ENCODE peak calls at places on chromosomes 3 and 15, in five cellular contexts. One of them, this sample, is unnamed.

GRCh38 chr15:50024183-50024795 is 94.7 kb downstream of the ATP8B4 start:
- DNase-seq in NCI-H510A: no peak
- DNase-seq in HCT116: no peak
- DNase-seq in pons: no peak
- DNase-seq in stimulated activated CD4-positive, alpha-beta T cell treated with anti-CD3 and anti-CD28 coated beads, Interleukin-12 subunit alpha, Interleukin-12 subunit beta, amount 100 ng/mL, for 48 hours: no peak
- DNase-seq in this sample: no peak

GRCh38 chr3:169699070-169699469 is 35.6 kb upstream of the MECOM start:
- DNase-seq in pons: no peak
- DNase-seq in HCT116: no peak
- DNase-seq in NCI-H510A: no peak
- DNase-seq in stimulated activated CD4-positive, alpha-beta T cell treated with anti-CD3 and anti-CD28 coated beads, Interleukin-12 subunit alpha, Interleukin-12 subunit beta, amount 100 ng/mL, for 48 hours: no peak
- DNase-seq in this sample: no peak

GRCh38 chr15:98684441-98684840 is 36.1 kb downstream of the IGF1R start:
- DNase-seq in NCI-H510A: no peak
- DNase-seq in HCT116: no peak
- DNase-seq in stimulated activated CD4-positive, alpha-beta T cell treated with anti-CD3 and anti-CD28 coated beads, Interleukin-12 subunit alpha, Interleukin-12 subunit beta, amount 100 ng/mL, for 48 hours: no peak
- DNase-seq in pons: no peak
- DNase-seq in this sample: no peak

GRCh38 chr15:48577495-48577894 is 68.0 kb downstream of the FBN1 start:
- DNase-seq in stimulated activated CD4-positive, alpha-beta T cell treated with anti-CD3 and anti-CD28 coated beads, Interleukin-12 subunit alpha, Interleukin-12 subunit beta, amount 100 ng/mL, for 48 hours: no peak
- DNase-seq in pons: no peak
- DNase-seq in NCI-H510A: no peak
- DNase-seq in HCT116: no peak
- DNase-seq in this sample: no peak

GRCh38 chr3:14761121-14761672 is 57.6 kb upstream of the FGD5 start:
- DNase-seq in stimulated activated CD4-positive, alpha-beta T cell treated with anti-CD3 and anti-CD28 coated beads, Interleukin-12 subunit alpha, Interleukin-12 subunit beta, amount 100 ng/mL, for 48 hours: no peak
- DNase-seq in HCT116: no peak
- DNase-seq in pons: no peak
- DNase-seq in NCI-H510A: no peak
- DNase-seq in this sample: no peak

GRCh38 chr3:160279657-160280056 is 54.4 kb downstream of the C3orf80 start:
- DNase-seq in pons: no peak
- DNase-seq in NCI-H510A: no peak
- DNase-seq in HCT116: no peak
- DNase-seq in stimulated activated CD4-positive, alpha-beta T cell treated with anti-CD3 and anti-CD28 coated beads, Interleukin-12 subunit alpha, Interleukin-12 subunit beta, amount 100 ng/mL, for 48 hours: no peak
- DNase-seq in this sample: no peak

GRCh38 chr3:129543156-129543790 is at the start of gene H1-8:
- DNase-seq in stimulated activated CD4-positive, alpha-beta T cell treated with anti-CD3 and anti-CD28 coated beads, Interleukin-12 subunit alpha, Interleukin-12 subunit beta, amount 100 ng/mL, for 48 hours: no peak
- DNase-seq in NCI-H510A: no peak
- DNase-seq in HCT116: no peak
- DNase-seq in pons: no peak
- DNase-seq in this sample: no peak

GRCh38 chr15:76140069-76140454 is 80.3 kb downstream of the TMEM266 start:
- DNase-seq in stimulated activated CD4-positive, alpha-beta T cell treated with anti-CD3 and anti-CD28 coated beads, Interleukin-12 subunit alpha, Interleukin-12 subunit beta, amount 100 ng/mL, for 48 hours: no peak
- DNase-seq in pons: peak
- DNase-seq in NCI-H510A: no peak
- DNase-seq in HCT116: no peak
- DNase-seq in this sample: no peak

GRCh38 chr3:27195059-27195458 is 174.1 kb downstream of the NEK10 start:
- DNase-seq in NCI-H510A: no peak
- DNase-seq in pons: no peak
- DNase-seq in stimulated activated CD4-positive, alpha-beta T cell treated with anti-CD3 and anti-CD28 coated beads, Interleukin-12 subunit alpha, Interleukin-12 subunit beta, amount 100 ng/mL, for 48 hours: no peak
- DNase-seq in HCT116: no peak
- DNase-seq in this sample: no peak

GRCh38 chr3:170622369-170623159 is 36.7 kb upstream of the SLC7A14 start:
- DNase-seq in HCT116: no peak
- DNase-seq in pons: peak
- DNase-seq in stimulated activated CD4-positive, alpha-beta T cell treated with anti-CD3 and anti-CD28 coated beads, Interleukin-12 subunit alpha, Interleukin-12 subunit beta, amount 100 ng/mL, for 48 hours: no peak
- DNase-seq in NCI-H510A: no peak
- DNase-seq in this sample: no peak